ENCODE peak calls at places on chromosomes 1 and 21, in nine cellular contexts. U is choroid plexus epithelial cell; V is thoracic aorta; X is aorta; Z is progenitor cell of endocrine pancreas; W is activated CD4-positive, alpha-beta memory T cell treated with anti-CD3 and anti-CD28 coated beads for 36 hours; R is substantia nigra; P is stimulated activated naive CD4-positive, alpha-beta T cell; C is SIG-M5. A is an unnamed sample.

GRCh38 chr21:27033467-27033866 is 66.6 kb upstream of the ADAMTS5 start:
- DNase-seq in U (no peak), V (no peak), X (no peak), Z (no peak), W (no peak), R (no peak), P (no peak), C (no peak), A (no peak)

GRCh38 chr1:21313886-21314796 is 23.9 kb upstream of the ECE1 start:
- DNase-seq in U (no peak), V (no peak), X (no peak), Z (no peak), W (no peak), R (peak), P (no peak), C (no peak), A (no peak)

GRCh38 chr21:46459356-46460112 is 843 bp downstream of the DIP2A start:
- DNase-seq in U (peak), V (no peak), X (peak), Z (peak), W (peak), R (no peak), P (no peak), C (no peak), A (no peak)

GRCh38 chr21:41142051-41142795 is 25.7 kb upstream of the BACE2 start:
- DNase-seq in U (peak), V (peak), X (peak), Z (no peak), W (no peak), R (peak), P (no peak), C (no peak), A (no peak)

GRCh38 chr1:217115404-217116380 is 392.5 kb upstream of the ESRRG start:
- DNase-seq in U (no peak), V (no peak), X (no peak), Z (no peak), W (no peak), R (no peak), P (no peak), C (no peak), A (no peak)

GRCh38 chr21:45354970-45355369 is 50.0 kb upstream of the COL18A1 start:
- DNase-seq in U (no peak), V (no peak), X (no peak), Z (no peak), W (no peak), R (no peak), P (no peak), C (no peak), A (no peak)

GRCh38 chr21:15063081-15063820 is 1.5 kb downstream of the NRIP1 start:
- DNase-seq in U (peak), V (no peak), X (no peak), Z (no peak), W (peak), R (no peak), P (peak), C (no peak), A (no peak)

GRCh38 chr1:109636201-109636952 is 16.7 kb downstream of the AMPD2 start:
- DNase-seq in U (peak), V (no peak), X (no peak), Z (no peak), W (no peak), R (no peak), P (no peak), C (no peak), A (no peak)

GRCh38 chr1:38559180-38559874 is 300.2 kb downstream of the RRAGC start:
- DNase-seq in U (no peak), V (no peak), X (peak), Z (no peak), W (peak), R (no peak), P (peak), C (no peak), A (no peak)

GRCh38 chr1:34918609-34919561 is 10.6 kb downstream of the DLGAP3 start:
- DNase-seq in U (no peak), V (no peak), X (peak), Z (no peak), W (peak), R (no peak), P (no peak), C (no peak), A (no peak)

GRCh38 chr21:38380391-38381137 is 117.7 kb downstream of the ERG start:
- DNase-seq in U (peak), V (no peak), X (peak), Z (no peak), W (no peak), R (no peak), P (no peak), C (no peak), A (no peak)

GRCh38 chr1:229006121-229006870 is 264.6 kb upstream of the RAB4A start:
- DNase-seq in U (no peak), V (no peak), X (no peak), Z (no peak), W (no peak), R (no peak), P (no peak), C (no peak), A (no peak)

GRCh38 chr21:29649370-29649963 is 290.3 kb downstream of the GRIK1 start:
- DNase-seq in U (no peak), V (no peak), X (no peak), Z (no peak), W (no peak), R (no peak), P (no peak), C (no peak), A (no peak)

GRCh38 chr1:224266105-224266935 is 63.7 kb downstream of the NVL start:
- DNase-seq in U (peak), V (no peak), X (no peak), Z (no peak), W (no peak), R (no peak), P (no peak), C (no peak), A (no peak)

GRCh38 chr1:233183226-233184020 is 112.1 kb downstream of the PCNX2 start:
- DNase-seq in U (peak), V (no peak), X (no peak), Z (no peak), W (no peak), R (no peak), P (no peak), C (no peak), A (no peak)

GRCh38 chr1:117659565-117660264 is 53.9 kb downstream of the TENT5C start:
- DNase-seq in U (no peak), V (no peak), X (no peak), Z (no peak), W (peak), R (no peak), P (no peak), C (no peak), A (no peak)

GRCh38 chr21:26124896-26125295 is 45.7 kb downstream of the APP start:
- DNase-seq in U (peak), V (no peak), X (no peak), Z (no peak), W (no peak), R (no peak), P (no peak), C (no peak), A (no peak)

GRCh38 chr1:116769561-116769977 is 15.3 kb downstream of the CD2 start:
- DNase-seq in U (peak), V (no peak), X (no peak), Z (no peak), W (peak), R (no peak), P (peak), C (peak), A (no peak)

GRCh38 chr1:31549807-31550620 is 26.3 kb upstream of the TINAGL1 start:
- DNase-seq in U (no peak), V (no peak), X (no peak), Z (no peak), W (peak), R (no peak), P (no peak), C (peak), A (peak)

GRCh38 chr1:117570988-117571409 is 34.8 kb upstream of the TENT5C start:
- DNase-seq in U (no peak), V (no peak), X (no peak), Z (no peak), W (no peak), R (no peak), P (no peak), C (no peak), A (no peak)

GRCh38 chr1:30512253-30512921 is 211.0 kb downstream of the MATN1 start:
- DNase-seq in U (peak), V (no peak), X (no peak), Z (peak), W (no peak), R (no peak), P (no peak), C (no peak), A (no peak)

GRCh38 chr1:151828931-151829330 is 2.7 kb downstream of the RORC start:
- DNase-seq in U (peak), V (no peak), X (no peak), Z (no peak), W (no peak), R (no peak), P (no peak), C (no peak), A (no peak)

GRCh38 chr21:38863291-38863690 is 57.6 kb downstream of the ETS2 start:
- DNase-seq in U (no peak), V (no peak), X (no peak), Z (no peak), W (no peak), R (no peak), P (no peak), C (no peak), A (no peak)

GRCh38 chr1:177783052-177783451 is 186.8 kb downstream of the SEC16B start:
- DNase-seq in U (no peak), V (no peak), X (no peak), Z (no peak), W (no peak), R (no peak), P (no peak), C (no peak), A (no peak)

GRCh38 chr1:113140588-113141446 is 67.8 kb downstream of the LRIG2 start:
- DNase-seq in U (peak), V (no peak), X (peak), Z (peak), W (peak), R (peak), P (peak), C (no peak), A (no peak)

GRCh38 chr1:6969106-6969505 is 183.9 kb downstream of the CAMTA1 start:
- DNase-seq in U (peak), V (no peak), X (no peak), Z (no peak), W (peak), R (no peak), P (no peak), C (no peak), A (no peak)

GRCh38 chr21:44890338-44890931 is 16.9 kb upstream of the PTTG1IP start:
- DNase-seq in U (no peak), V (no peak), X (peak), Z (no peak), W (no peak), R (no peak), P (no peak), C (no peak), A (no peak)

GRCh38 chr1:64546018-64546417 is 76.1 kb downstream of the CACHD1 start:
- DNase-seq in U (no peak), V (no peak), X (no peak), Z (no peak), W (no peak), R (no peak), P (no peak), C (no peak), A (no peak)

GRCh38 chr1:149978547-149979023 is 31.9 kb downstream of the OTUD7B start:
- DNase-seq in U (peak), V (no peak), X (no peak), Z (no peak), W (no peak), R (no peak), P (no peak), C (no peak), A (no peak)

GRCh38 chr1:212381509-212381908 is 33.2 kb downstream of the PACC1 start:
- DNase-seq in U (no peak), V (no peak), X (no peak), Z (no peak), W (no peak), R (no peak), P (no peak), C (no peak), A (no peak)

GRCh38 chr1:221567859-221568507 is 173.9 kb downstream of the DUSP10 start:
- DNase-seq in U (no peak), V (no peak), X (no peak), Z (no peak), W (no peak), R (no peak), P (no peak), C (no peak), A (no peak)

GRCh38 chr1:22533244-22533643 is 30.0 kb upstream of the EPHA8 start:
- DNase-seq in U (no peak), V (no peak), X (no peak), Z (no peak), W (no peak), R (no peak), P (no peak), C (no peak), A (no peak)

GRCh38 chr1:175744833-175745232 is 1.4 kb upstream of the TNR start:
- DNase-seq in U (no peak), V (no peak), X (no peak), Z (no peak), W (no peak), R (no peak), P (no peak), C (no peak), A (no peak)

GRCh38 chr1:187911820-187912219 is 1083.1 kb downstream of the PLA2G4A start:
- DNase-seq in U (no peak), V (no peak), X (no peak), Z (no peak), W (no peak), R (no peak), P (no peak), C (no peak), A (no peak)

GRCh38 chr1:159161001-159161718 is 10.3 kb upstream of the CADM3 start:
- DNase-seq in U (peak), V (no peak), X (peak), Z (peak), W (peak), R (peak), P (peak), C (no peak), A (peak)

GRCh38 chr1:81549588-81550127 is 251.1 kb upstream of the ADGRL2 start:
- DNase-seq in U (peak), V (no peak), X (no peak), Z (no peak), W (no peak), R (no peak), P (no peak), C (no peak), A (no peak)

GRCh38 chr21:29938968-29939858 is 583 bp downstream of the GRIK1 start:
- DNase-seq in U (peak), V (no peak), X (no peak), Z (peak), W (no peak), R (no peak), P (no peak), C (no peak), A (no peak)

A was measured in epithelial cell of proximal tubule.